ENCODE peak calls at places on chromosomes 12 and 14, in seven cellular contexts. One of them, this sample, is unnamed.

GRCh38 chr12:122845041-122845864 is 10.0 kb downstream of the HIP1R start:
- DNase-seq in GOT3: no peak
- DNase-seq in HCEC 1CT: no peak
- DNase-seq in NCI-H1417: no peak
- DNase-seq in NCI-H446 treated with DMSO at 0.1 percent for 48 hours: no peak
- DNase-seq in EL: no peak
- DNase-seq in left colon: no peak
- DNase-seq in this sample: peak

GRCh38 chr12:3752096-3752709 is 706 bp downstream of the CRACR2A start:
- DNase-seq in GOT3: no peak
- DNase-seq in HCEC 1CT: peak
- DNase-seq in NCI-H1417: peak
- DNase-seq in NCI-H446 treated with DMSO at 0.1 percent for 48 hours: no peak
- DNase-seq in EL: peak
- DNase-seq in left colon: peak
- DNase-seq in this sample: peak

GRCh38 chr12:28130625-28131598 is 59.3 kb upstream of the CCDC91 start:
- DNase-seq in GOT3: no peak
- DNase-seq in HCEC 1CT: peak
- DNase-seq in NCI-H1417: no peak
- DNase-seq in NCI-H446 treated with DMSO at 0.1 percent for 48 hours: no peak
- DNase-seq in EL: peak
- DNase-seq in left colon: no peak
- DNase-seq in this sample: no peak

GRCh38 chr12:12510141-12510540 is 52.5 kb downstream of the DUSP16 start:
- DNase-seq in GOT3: no peak
- DNase-seq in HCEC 1CT: peak
- DNase-seq in NCI-H1417: no peak
- DNase-seq in NCI-H446 treated with DMSO at 0.1 percent for 48 hours: no peak
- DNase-seq in EL: peak
- DNase-seq in left colon: no peak
- DNase-seq in this sample: no peak

GRCh38 chr12:68497702-68498101 is 113.0 kb upstream of the RAP1B start:
- DNase-seq in GOT3: no peak
- DNase-seq in HCEC 1CT: peak
- DNase-seq in NCI-H1417: no peak
- DNase-seq in NCI-H446 treated with DMSO at 0.1 percent for 48 hours: no peak
- DNase-seq in EL: peak
- DNase-seq in left colon: no peak
- DNase-seq in this sample: no peak

GRCh38 chr12:50088577-50089335 is 3.6 kb downstream of the SMARCD1 start:
- DNase-seq in GOT3: no peak
- DNase-seq in HCEC 1CT: peak
- DNase-seq in NCI-H1417: peak
- DNase-seq in NCI-H446 treated with DMSO at 0.1 percent for 48 hours: no peak
- DNase-seq in EL: peak
- DNase-seq in left colon: peak
- DNase-seq in this sample: peak

GRCh38 chr12:130026608-130027176 is 122.9 kb upstream of the TMEM132D start:
- DNase-seq in GOT3: no peak
- DNase-seq in HCEC 1CT: no peak
- DNase-seq in NCI-H1417: peak
- DNase-seq in NCI-H446 treated with DMSO at 0.1 percent for 48 hours: no peak
- DNase-seq in EL: no peak
- DNase-seq in left colon: peak
- DNase-seq in this sample: no peak

GRCh38 chr14:92105845-92106094 is 612 bp downstream of the ATXN3 start:
- DNase-seq in GOT3: no peak
- DNase-seq in HCEC 1CT: peak
- DNase-seq in NCI-H1417: no peak
- DNase-seq in NCI-H446 treated with DMSO at 0.1 percent for 48 hours: peak
- DNase-seq in EL: peak
- DNase-seq in left colon: peak
- DNase-seq in this sample: no peak

GRCh38 chr14:24385524-24385923 is 13.3 kb upstream of the NYNRIN start:
- DNase-seq in GOT3: no peak
- DNase-seq in HCEC 1CT: no peak
- DNase-seq in NCI-H1417: no peak
- DNase-seq in NCI-H446 treated with DMSO at 0.1 percent for 48 hours: no peak
- DNase-seq in EL: no peak
- DNase-seq in left colon: no peak
- DNase-seq in this sample: no peak